ENCODE peak calls at places on chromosomes 2 and 18, in four cellular contexts. Y is NCI-H1092 treated with DMSO at 0.1 percent for 48 hours, Z is neural progenitor cell, I is HTR-8/SVneo. L is an unnamed sample.

GRCh38 chr18:5417342-5417741 is 121.8 kb upstream of the ZBTB14 start:
- DNase-seq in Y (no peak), Z (no peak), I (no peak), L (no peak)

GRCh38 chr2:182066439-182067061 is 80.9 kb downstream of the PPP1R1C start:
- DNase-seq in Y (no peak), Z (no peak), I (peak; percentile 44), L (no peak)

GRCh38 chr2:210460863-210461227 is 15.7 kb downstream of the LANCL1 start:
- DNase-seq in Y (no peak), Z (no peak), I (no peak), L (no peak)

GRCh38 chr2:173354073-173354600 is 535 bp upstream of the CDCA7 start:
- DNase-seq in Y (no peak), Z (no peak), I (peak; percentile 68), L (peak; percentile 92)

GRCh38 chr2:177797808-177798207 is 274.8 kb downstream of the PDE11A start:
- DNase-seq in Y (no peak), Z (no peak), I (no peak), L (no peak)

GRCh38 chr2:241776336-241777166 is at the start of gene GAL3ST2:
- DNase-seq in Y (no peak), Z (no peak), I (no peak), L (no peak)

GRCh38 chr2:55842009-55842408 is 81.6 kb downstream of the EFEMP1 start:
- DNase-seq in Y (no peak), Z (no peak), I (peak; percentile 3), L (no peak)

GRCh38 chr2:67674668-67675067 is 277.5 kb downstream of the ETAA1 start:
- DNase-seq in Y (no peak), Z (no peak), I (no peak), L (no peak)

GRCh38 chr18:70169747-70170146 is 35.7 kb downstream of the RTTN start:
- DNase-seq in Y (no peak), Z (no peak), I (no peak), L (no peak)

GRCh38 chr2:26633993-26634392 is 7.2 kb downstream of the CIB4 start:
- DNase-seq in Y (no peak), Z (no peak), I (no peak), L (no peak)